ENCODE peak calls at places on chromosomes 6 and 20, in six cellular contexts. H is Peyer's patch, E is ovary, L is upper lobe of left lung, O is NB4, V is adrenal gland. B is an unnamed sample.

GRCh38 chr20:62244644-62245108 is 6.4 kb downstream of the OSBPL2 start:
- DNase-seq in O (peak; percentile 54), E (no peak), H (no peak), L (no peak), V (no peak), B (no peak)

GRCh38 chr20:57473246-57474042 is 51.5 kb downstream of the CTCFL start:
- DNase-seq in V (no peak), H (peak; percentile 56), O (peak; percentile 99), L (peak; percentile 76), E (peak; percentile 30), B (no peak)

GRCh38 chr20:8153281-8153908 is 21.3 kb downstream of the PLCB1 start:
- DNase-seq in E (no peak), H (no peak), L (no peak), V (no peak), O (peak; percentile 61), B (no peak)

GRCh38 chr20:63538204-63539091 is 1.3 kb upstream of the PTK6 start:
- DNase-seq in V (no peak), H (no peak), O (no peak), L (peak; percentile 92), E (no peak), B (peak; percentile 88)

GRCh38 chr6:119255492-119255891 is 94.1 kb downstream of the MAN1A1 start:
- DNase-seq in L (no peak), E (no peak), V (no peak), O (no peak), H (no peak), B (no peak)

GRCh38 chr6:116954938-116955337 is 77.9 kb downstream of the RFX6 start:
- DNase-seq in H (no peak), O (no peak), E (no peak), L (no peak), V (no peak), B (no peak)

GRCh38 chr20:11232249-11232648 is 558.5 kb upstream of the JAG1 start:
- DNase-seq in H (no peak), L (no peak), O (no peak), V (no peak), E (no peak), B (no peak)

GRCh38 chr6:80174931-80175572 is 68.6 kb downstream of the BCKDHB start:
- DNase-seq in E (no peak), L (no peak), V (no peak), O (peak; percentile 86), H (no peak), B (no peak)

GRCh38 chr6:118893095-118893881 is 664 bp upstream of the ASF1A start:
- DNase-seq in V (peak; percentile 58), H (peak; percentile 28), E (peak; percentile 48), L (peak; percentile 23), O (peak; percentile 76), B (no peak)

GRCh38 chr6:36621371-36621855 is 27.3 kb downstream of the SRSF3 start:
- DNase-seq in L (no peak), V (peak; percentile 9), E (no peak), O (no peak), H (no peak), B (peak; percentile 37)

GRCh38 chr6:14596410-14596809 is 478.8 kb downstream of the CD83 start:
- DNase-seq in V (peak; percentile 48), E (no peak), H (no peak), O (peak; percentile 100), L (peak; percentile 80), B (no peak)

GRCh38 chr20:55213653-55214052 is 738.3 kb downstream of the DOK5 start:
- DNase-seq in E (no peak), L (no peak), O (no peak), H (no peak), V (no peak), B (no peak)

GRCh38 chr6:53244958-53245357 is 96.3 kb upstream of the GCM1 start:
- DNase-seq in V (peak; percentile 47), O (peak; percentile 93), L (peak; percentile 59), E (no peak), H (peak; percentile 80), B (no peak)

GRCh38 chr6:28750926-28751458 is 172.8 kb downstream of the TRIM27 start:
- DNase-seq in H (no peak), O (no peak), E (no peak), L (no peak), V (no peak), B (no peak)
- H3K4me3 ChIP-seq in H (no peak overlapping the region), O (no peak overlapping the region), E (no peak overlapping the region), L (no peak overlapping the region), V (no peak overlapping the region), B (no peak overlapping the region)

GRCh38 chr6:73521351-73522254 is 771 bp upstream of the EEF1A1 start:
- DNase-seq in V (peak; percentile 78), L (peak; percentile 66), E (peak; percentile 88), H (peak; percentile 71), O (peak; percentile 77), B (peak; percentile 76)

GRCh38 chr6:73520688-73521350 is at the start of gene EEF1A1:
- DNase-seq in L (peak; percentile 100), E (peak; percentile 99), O (peak; percentile 100), V (peak; percentile 100), H (peak; percentile 99), B (peak; percentile 99)

GRCh38 chr6:73525546-73526330 is 4.9 kb upstream of the EEF1A1 start:
- DNase-seq in E (no peak), O (no peak), L (no peak), V (no peak), H (no peak), B (no peak)

GRCh38 chr6:73519943-73520687 is 717 bp downstream of the EEF1A1 start:
- DNase-seq in V (peak; percentile 79), L (peak; percentile 85), H (peak; percentile 57), O (peak; percentile 78), E (peak; percentile 83), B (peak; percentile 68)

DNA sequence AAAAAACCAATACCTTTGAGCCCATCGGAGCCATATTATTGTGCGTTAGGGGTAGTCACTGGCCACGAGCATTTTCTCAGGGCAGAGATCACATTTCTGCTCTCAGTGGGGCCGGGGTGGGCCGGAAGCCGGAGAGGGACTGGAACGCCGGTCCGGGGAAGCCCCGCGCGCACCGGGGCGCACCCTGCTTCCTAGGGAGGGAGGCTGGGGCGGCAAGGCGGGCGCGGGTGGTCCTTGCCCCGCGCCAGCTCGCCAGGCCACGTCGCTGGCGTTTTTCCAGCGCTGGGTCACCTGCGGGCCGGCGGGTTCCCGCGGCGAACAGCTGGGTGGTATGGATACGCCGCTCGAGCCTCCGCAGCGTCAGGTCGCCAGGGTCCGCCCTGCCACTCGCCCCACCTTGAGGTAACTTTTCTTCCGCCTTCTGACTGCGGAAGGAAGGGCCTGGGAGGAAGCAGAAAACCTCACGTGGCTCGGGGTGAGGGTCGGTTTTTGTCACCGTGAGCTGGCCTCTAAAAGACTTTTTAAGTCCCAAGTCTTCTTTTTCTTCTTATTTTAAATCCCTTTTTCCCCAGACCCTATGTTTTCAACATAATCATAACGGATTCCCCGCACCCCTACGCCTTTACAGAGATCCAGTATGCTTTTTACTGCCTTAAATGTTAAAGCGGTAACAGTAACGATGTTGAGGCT is 2.7 kb upstream of the EEF1A1 start:
- DNase-seq in O (peak; percentile 91), H (peak; percentile 78), L (peak; percentile 79), E (peak; percentile 72), V (peak; percentile 57), B (peak; percentile 49)
- TF ChIP-seq POLR2A in O (peak; percentile 51), H (peak; percentile 69), L (no peak), E (no peak), V (no peak), B (no peak)

DNA sequence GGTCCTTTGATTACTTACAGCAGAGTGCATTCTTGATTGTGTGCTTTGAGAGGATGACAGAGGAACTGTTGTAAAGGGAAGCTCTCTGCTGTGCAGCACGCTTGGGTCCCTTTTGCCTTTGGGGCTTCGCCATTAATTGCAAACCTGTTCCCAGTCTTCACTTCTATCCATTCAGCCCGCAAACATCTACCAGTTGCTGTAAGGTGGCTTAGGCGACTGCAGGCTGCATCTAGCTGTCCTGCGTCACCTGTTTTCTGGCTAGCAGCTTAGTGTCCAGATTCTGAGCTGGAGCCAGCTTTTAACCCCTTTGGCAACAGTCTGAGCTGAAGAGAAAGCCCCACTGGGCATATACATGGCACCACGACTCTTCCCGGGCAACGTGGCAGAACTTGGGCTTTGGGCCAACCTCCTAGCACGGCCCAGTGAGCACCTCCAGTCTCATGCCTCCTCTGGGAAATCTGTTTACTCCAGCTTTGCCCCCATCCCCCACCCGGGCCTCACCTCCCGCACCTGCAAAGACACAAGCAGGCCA is 2.5 kb upstream of the FASTKD5 start:
- DNase-seq in V (no peak), E (no peak), O (no peak), L (no peak), H (no peak), B (no peak)
- H3K4me3 ChIP-seq in V (no peak overlapping the region), E (no peak overlapping the region), O (no peak overlapping the region), L (no peak overlapping the region), H (no peak overlapping the region), B (no peak overlapping the region)

GRCh38 chr6:143450453-143451362 is at the start of the genes ADAT2 and PEX3:
- DNase-seq in L (peak; percentile 96), V (peak; percentile 95), O (peak; percentile 98), H (peak; percentile 92), E (peak; percentile 90), B (peak; percentile 88)
- TF ChIP-seq POLR2A in L (no peak), V (peak; percentile 77), O (peak; percentile 74), H (peak; percentile 61), E (peak; percentile 27), B (peak; percentile 12)